ENCODE peak calls at places on chromosome 4, in five cellular contexts. B is fibroblast of pulmonary artery, Q is endothelial cell of umbilical vein, K is WTC11, S is epithelial cell of esophagus. H is an unnamed sample.
A peak's percentile ranks its signal among the peaks of the same experiment; 100 is the strongest.

GRCh38 chr4:85409251-85409650 is 65.7 kb upstream of the ARHGAP24 start:
- DNase-seq in K (no peak), Q (peak; percentile 83), B (peak; percentile 82), S (no peak), H (no peak)

GRCh38 chr4:169404959-169405358 is 134.2 kb upstream of the SH3RF1 start:
- DNase-seq in B (peak; percentile 92), K (no peak), S (peak; percentile 91), Q (peak; percentile 87), H (no peak)

GRCh38 chr4:36386691-36387090 is 105.3 kb downstream of the DTHD1 start:
- DNase-seq in Q (no peak), B (no peak), K (no peak), S (no peak), H (no peak)

GRCh38 chr4:132526652-132527051 is 622.4 kb upstream of the PCDH10 start:
- DNase-seq in B (no peak), K (no peak), S (no peak), Q (no peak), H (no peak)

GRCh38 chr4:75561789-75562188 is 5.9 kb downstream of the ODAPH start:
- DNase-seq in B (peak; percentile 23), S (peak; percentile 82), K (no peak), Q (no peak), H (no peak)

GRCh38 chr4:184021389-184021788 is 116.3 kb downstream of the STOX2 start:
- DNase-seq in K (no peak), S (peak; percentile 77), Q (no peak), B (no peak), H (no peak)

GRCh38 chr4:185811509-185812364 is at the start of gene SORBS2:
- DNase-seq in S (peak; percentile 81), Q (no peak), K (no peak), B (peak; percentile 63), H (peak; percentile 79)

GRCh38 chr4:64727960-64728359 is 318.7 kb upstream of the TECRL start:
- DNase-seq in S (no peak), Q (no peak), K (peak; percentile 51), B (no peak), H (no peak)

GRCh38 chr4:112951362-112951962 is 98.0 kb upstream of the ANK2 start:
- DNase-seq in K (no peak), B (peak; percentile 42), Q (peak; percentile 39), S (peak; percentile 16), H (no peak)

GRCh38 chr4:168887809-168888208 is 122.2 kb downstream of the CBR4 start:
- DNase-seq in B (no peak), S (no peak), Q (peak; percentile 14), K (no peak), H (no peak)

GRCh38 chr4:98794565-98795205 is 134.2 kb downstream of the EIF4E start:
- DNase-seq in B (peak; percentile 58), S (peak; percentile 99), Q (no peak), K (no peak), H (no peak)

GRCh38 chr4:88526221-88526815 is 2.7 kb upstream of the PYURF start:
- DNase-seq in B (peak; percentile 17), Q (peak; percentile 15), K (no peak), S (peak; percentile 56), H (no peak)

GRCh38 chr4:14853186-14853946 is 148.9 kb upstream of the CPEB2 start:
- DNase-seq in B (peak; percentile 85), Q (no peak), K (no peak), S (peak; percentile 91), H (no peak)

GRCh38 chr4:55808187-55808586 is 11.4 kb upstream of the EXOC1L start:
- DNase-seq in S (no peak), B (no peak), Q (no peak), K (no peak), H (no peak)

GRCh38 chr4:128600996-128601857 is 208.3 kb upstream of the JADE1 start:
- DNase-seq in Q (peak; percentile 97), S (peak; percentile 95), K (peak; percentile 22), B (peak; percentile 99), H (no peak)

GRCh38 chr4:146640459-146641061 is 1.9 kb downstream of the POU4F2 start:
- DNase-seq in Q (no peak), S (no peak), B (no peak), K (peak; percentile 39), H (no peak)

GRCh38 chr4:3437582-3437936 is 4.2 kb upstream of the HGFAC start:
- DNase-seq in B (no peak), Q (no peak), K (no peak), S (peak; percentile 75), H (no peak)

GRCh38 chr4:99655315-99656081 is 2.1 kb downstream of the C4orf54 start:
- DNase-seq in Q (peak; percentile 3), K (no peak), S (peak; percentile 94), B (peak; percentile 18), H (no peak)

GRCh38 chr4:136526517-136526916 is 1005.8 kb downstream of the PCDH18 start:
- DNase-seq in S (no peak), Q (peak; percentile 62), B (no peak), K (no peak), H (no peak)

GRCh38 chr4:78331965-78332364 is 219.6 kb upstream of the ANXA3 start:
- DNase-seq in B (no peak), K (no peak), Q (no peak), S (no peak), H (no peak)

GRCh38 chr4:146916479-146917076 is 29.1 kb downstream of the TTC29 start:
- DNase-seq in B (peak; percentile 72), S (peak; percentile 46), K (no peak), Q (peak; percentile 72), H (peak; percentile 29)

GRCh38 chr4:110211007-110211769 is 12.8 kb upstream of the ELOVL6 start:
- DNase-seq in B (peak; percentile 70), Q (peak; percentile 46), S (peak; percentile 63), K (no peak), H (peak; percentile 36)

GRCh38 chr4:148053298-148054003 is 321.6 kb downstream of the ARHGAP10 start:
- DNase-seq in S (no peak), Q (no peak), K (no peak), B (no peak), H (no peak)

GRCh38 chr4:5710962-5711478 is at the start of gene EVC:
- DNase-seq in B (peak; percentile 79), S (peak; percentile 77), Q (peak; percentile 67), K (peak; percentile 79), H (peak; percentile 95)

GRCh38 chr4:45100936-45101818 is 374.8 kb upstream of the GNPDA2 start:
- DNase-seq in Q (no peak), K (no peak), B (no peak), S (no peak), H (no peak)

GRCh38 chr4:79358438-79358837 is 32.6 kb upstream of the NAA11 start:
- DNase-seq in Q (no peak), S (no peak), B (no peak), K (no peak), H (no peak)

GRCh38 chr4:102399021-102399420 is 53.7 kb upstream of the SLC39A8 start:
- DNase-seq in S (no peak), B (no peak), Q (no peak), K (no peak), H (no peak)

GRCh38 chr4:113293043-113293560 is 243.6 kb downstream of the ANK2 start:
- DNase-seq in S (no peak), B (peak; percentile 78), Q (no peak), K (no peak), H (no peak)

GRCh38 chr4:1593881-1594345 is 90.2 kb downstream of the FAM53A start:
- DNase-seq in K (no peak), B (no peak), S (no peak), Q (no peak), H (peak; percentile 75)

GRCh38 chr4:81921757-81922159 is 450.1 kb upstream of the RASGEF1B start:
- DNase-seq in B (no peak), Q (no peak), K (no peak), S (no peak), H (peak; percentile 44)

GRCh38 chr4:889516-889915 is 42.6 kb downstream of the GAK start:
- DNase-seq in B (no peak), K (no peak), S (no peak), Q (no peak), H (no peak)

GRCh38 chr4:6716018-6716911 is at the start of gene BLOC1S4:
- DNase-seq in B (peak; percentile 94), K (peak; percentile 77), Q (peak; percentile 94), S (peak; percentile 94), H (peak; percentile 90)

GRCh38 chr4:74005528-74005927 is 7.1 kb upstream of the CXCL5 start:
- DNase-seq in B (peak; percentile 25), S (peak; percentile 74), Q (peak; percentile 25), K (no peak), H (no peak)

GRCh38 chr4:122584517-122584916 is 36.3 kb downstream of the IL21 start:
- DNase-seq in K (no peak), Q (peak; percentile 73), B (peak; percentile 88), S (peak; percentile 68), H (no peak)

GRCh38 chr4:110668463-110669245 is 45.8 kb upstream of the PITX2 start:
- DNase-seq in S (no peak), K (no peak), B (no peak), Q (no peak), H (no peak)

GRCh38 chr4:26183017-26183416 is 137.8 kb upstream of the RBPJ start:
- DNase-seq in B (no peak), S (peak; percentile 58), Q (no peak), K (no peak), H (no peak)

GRCh38 chr4:2042207-2042946 is 16.8 kb upstream of the NAT8L start:
- DNase-seq in K (no peak), S (no peak), Q (no peak), B (no peak), H (peak; percentile 43)